ENCODE peak calls at places on chromosome 2, in four cellular contexts. Q is lower leg skin, T is sigmoid colon, I is K562. H is an unnamed sample.

GRCh38 chr2:217662984-217663602 is 339.7 kb downstream of the TNS1 start:
- DNase-seq in T (no peak), I (no peak), Q (no peak), H (no peak)

GRCh38 chr2:127134833-127135830 is 28.2 kb upstream of the BIN1 start:
- DNase-seq in Q (no peak), T (no peak), I (no peak), H (no peak)

GRCh38 chr2:40831313-40831873 is 379.5 kb upstream of the SLC8A1 start:
- DNase-seq in Q (no peak), I (no peak), T (no peak), H (no peak)

GRCh38 chr2:234427081-234428058 is 69.5 kb downstream of the ARL4C start:
- DNase-seq in Q (no peak), T (no peak), I (no peak), H (no peak)

GRCh38 chr2:66897676-66898280 is 462.9 kb downstream of the MEIS1 start:
- DNase-seq in I (no peak), Q (no peak), T (peak; percentile 66), H (no peak)

GRCh38 chr2:64017811-64018714 is 1.2 kb downstream of the VPS54 start:
- DNase-seq in T (no peak), Q (no peak), I (peak; percentile 22), H (no peak)

GRCh38 chr2:71882949-71883472 is 264.7 kb downstream of the CYP26B1 start:
- DNase-seq in Q (peak; percentile 81), T (peak; percentile 90), I (peak; percentile 92), H (no peak)

GRCh38 chr2:46812381-46813024 is 103.1 kb downstream of the MCFD2 start:
- DNase-seq in Q (peak; percentile 69), I (no peak), T (peak; percentile 84), H (no peak)

GRCh38 chr2:239608723-239609122 is 207.9 kb upstream of the HDAC4 start:
- DNase-seq in I (no peak), T (peak; percentile 50), Q (no peak), H (no peak)

GRCh38 chr2:120812866-120813265 is 77.2 kb downstream of the GLI2 start:
- DNase-seq in I (no peak), T (no peak), Q (no peak), H (no peak)

GRCh38 chr2:209425082-209426071 is 1.5 kb downstream of the MAP2 start:
- DNase-seq in Q (peak; percentile 16), I (no peak), T (no peak), H (no peak)

GRCh38 chr2:233764264-233764663 is 4.2 kb downstream of the UGT1A1 start:
- DNase-seq in Q (no peak), T (no peak), I (no peak), H (no peak)

GRCh38 chr2:235287369-235287722 is 206.5 kb upstream of the AGAP1 start:
- DNase-seq in Q (no peak), T (no peak), I (no peak), H (no peak)

GRCh38 chr2:37324536-37324785 is 172 bp downstream of the PRKD3 start:
- DNase-seq in I (no peak), Q (peak; percentile 81), T (peak; percentile 93), H (peak; percentile 17)

GRCh38 chr2:38037757-38038615 is 38.0 kb downstream of the CYP1B1 start:
- DNase-seq in I (no peak), Q (no peak), T (no peak), H (no peak)

GRCh38 chr2:172101707-172102158 is 967 bp downstream of the DLX2 start:
- DNase-seq in T (peak; percentile 29), Q (no peak), I (no peak), H (no peak)

GRCh38 chr2:125224830-125225229 is 1199.7 kb downstream of the CNTNAP5 start:
- DNase-seq in I (no peak), Q (no peak), T (no peak), H (no peak)

GRCh38 chr2:119721904-119722303 is 37.8 kb upstream of the PTPN4 start:
- DNase-seq in T (no peak), Q (no peak), I (no peak), H (no peak)

GRCh38 chr2:62305421-62306176 is 109.7 kb downstream of the B3GNT2 start:
- DNase-seq in I (peak; percentile 71), Q (no peak), T (no peak), H (no peak)

GRCh38 chr2:185456517-185456916 is 282.1 kb upstream of the FSIP2 start:
- DNase-seq in Q (no peak), I (no peak), T (no peak), H (no peak)

GRCh38 chr2:38959938-38960608 is 70.4 kb downstream of the ARHGEF33 start:
- DNase-seq in I (no peak), Q (peak; percentile 23), T (peak; percentile 87), H (no peak)

GRCh38 chr2:20540587-20541304 is 93.9 kb downstream of the RHOB start:
- DNase-seq in Q (no peak), I (no peak), T (no peak), H (no peak)

GRCh38 chr2:54986266-54986665 is 64.0 kb downstream of the RTN4 start:
- DNase-seq in I (no peak), Q (no peak), T (no peak), H (no peak)

GRCh38 chr2:42754021-42754775 is 9.7 kb downstream of the OXER1 start:
- DNase-seq in T (no peak), Q (no peak), I (no peak), H (no peak)
- TF ChIP-seq POLR2A in T (no peak), Q (no peak), I (no peak), H (no peak)

GRCh38 chr2:85584354-85584856 is at the start of gene VAMP5:
- DNase-seq in T (peak; percentile 75), Q (no peak), I (no peak), H (no peak)
- TF ChIP-seq POLR2A in T (no peak), Q (no peak), I (no peak), H (peak; percentile 55)

GRCh38 chr2:201242562-201243277 is 17.6 kb upstream of the CASP8 start:
- DNase-seq in Q (no peak), T (no peak), I (no peak), H (no peak)
- TF ChIP-seq POLR2A in Q (no peak), T (no peak), I (no peak), H (no peak)

GRCh38 chr2:84963692-84964405 is 7.1 kb upstream of the KCMF1 start:
- DNase-seq in I (no peak), Q (no peak), T (peak; percentile 27), H (no peak)
- TF ChIP-seq POLR2A in I (no peak), Q (no peak), T (no peak), H (no peak)

GRCh38 chr2:178152542-178152941 is 40.3 kb downstream of the RBM45 start:
- DNase-seq in T (no peak), I (no peak), Q (no peak), H (no peak)

GRCh38 chr2:178157574-178157973 is 36.7 kb upstream of the OSBPL6 start:
- DNase-seq in I (no peak), T (no peak), Q (no peak), H (no peak)

GRCh38 chr2:178155524-178155923 is 38.8 kb upstream of the OSBPL6 start:
- DNase-seq in Q (no peak), I (no peak), T (no peak), H (no peak)

GRCh38 chr2:178152033-178152432 is 39.8 kb downstream of the RBM45 start:
- DNase-seq in I (no peak), T (no peak), Q (no peak), H (no peak)

GRCh38 chr2:178152977-178153376 is 40.7 kb downstream of the RBM45 start:
- DNase-seq in T (no peak), Q (no peak), I (no peak), H (no peak)
- TF ChIP-seq POLR2A in T (no peak), Q (no peak), I (no peak), H (no peak)

DNA sequence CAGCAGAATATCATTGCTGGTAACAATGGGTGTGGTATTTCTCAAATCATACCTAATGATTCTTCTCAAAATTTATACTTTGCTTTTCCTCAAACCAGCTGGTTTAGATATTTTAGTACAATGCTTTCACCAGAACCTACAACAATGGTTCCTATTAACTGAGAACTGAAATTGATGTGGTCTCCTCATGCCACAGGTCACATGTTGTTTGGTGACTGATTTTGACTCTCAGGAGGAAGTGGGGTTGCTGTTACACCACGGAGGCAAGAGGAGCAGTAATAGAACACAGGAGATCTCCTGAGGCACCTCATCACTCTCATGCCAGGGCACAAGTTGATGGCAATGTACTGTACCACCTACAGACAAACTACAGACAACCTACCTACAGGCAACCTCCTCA is 3.0 kb upstream of the CEP68 start:
- DNase-seq in T (no peak), I (no peak), Q (no peak), H (no peak)
- TF ChIP-seq POLR2A in T (no peak), I (no peak), Q (no peak), H (no peak)

GRCh38 chr2:10810175-10811161 is 2.1 kb downstream of the PDIA6 start:
- DNase-seq in I (peak; percentile 25), Q (no peak), T (peak; percentile 11), H (no peak)
- TF ChIP-seq POLR2A in I (no peak), Q (no peak), T (no peak), H (no peak)

GRCh38 chr2:97718942-97719341 is 5.6 kb downstream of the ZAP70 start:
- DNase-seq in I (no peak), T (no peak), Q (no peak), H (no peak)

GRCh38 chr2:97717618-97718005 is 4.2 kb downstream of the ZAP70 start:
- DNase-seq in T (no peak), Q (no peak), I (no peak), H (no peak)

GRCh38 chr2:97719362-97720155 is 6.2 kb downstream of the ZAP70 start:
- DNase-seq in I (no peak), T (no peak), Q (no peak), H (no peak)

GRCh38 chr2:97716695-97717617 is 3.6 kb downstream of the ZAP70 start:
- DNase-seq in I (no peak), Q (no peak), T (peak; percentile 54), H (no peak)

GRCh38 chr2:97718051-97718882 is 4.9 kb downstream of the ZAP70 start:
- DNase-seq in T (peak; percentile 55), I (no peak), Q (no peak), H (no peak)
- TF ChIP-seq POLR2A in T (no peak), I (no peak), Q (no peak), H (no peak)

DNA sequence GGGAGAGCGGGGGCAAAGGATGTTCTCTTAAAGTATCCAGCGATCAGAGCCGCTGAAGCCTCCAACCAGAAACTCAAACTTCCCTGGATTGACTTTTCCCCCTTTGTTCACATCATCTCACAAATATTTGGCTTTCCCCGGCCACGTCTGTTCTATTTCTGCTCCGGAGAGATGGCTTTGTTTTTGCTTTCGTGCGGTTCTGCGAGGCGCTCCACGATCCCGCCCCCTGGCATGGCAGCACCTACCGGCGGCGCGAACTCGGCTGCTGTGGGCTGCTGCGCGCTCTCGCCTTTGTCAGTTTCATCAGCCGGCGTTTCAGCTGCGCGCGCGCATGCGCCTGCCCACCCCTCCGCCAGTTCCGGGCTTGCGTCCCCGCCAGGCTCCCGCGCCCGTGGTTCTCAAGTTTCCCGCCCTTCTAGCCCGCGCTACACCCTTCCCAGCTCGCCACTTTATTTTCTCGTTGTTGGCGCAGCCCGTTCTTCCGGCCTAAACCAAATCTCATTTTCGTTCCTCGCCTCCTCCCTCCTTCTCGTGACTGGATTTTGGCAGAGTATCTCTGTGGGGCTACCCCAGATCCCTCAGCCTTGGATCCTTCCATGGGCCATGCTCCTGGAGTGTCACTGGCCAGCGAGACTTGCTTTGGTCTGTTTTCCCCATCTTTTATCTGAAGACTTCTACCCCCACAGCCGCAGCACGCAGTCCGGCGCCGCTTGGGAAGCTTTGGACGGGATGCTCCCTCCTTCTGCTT is 98.0 kb downstream of the INSIG2 start:
- DNase-seq in I (no peak), T (peak; percentile 96), Q (peak; percentile 83), H (peak; percentile 8)
- TF ChIP-seq POLR2A in I (no peak), T (peak; percentile 35), Q (no peak), H (peak; percentile 71)

GRCh38 chr2:69914235-69915049 is 467 bp upstream of the MXD1 start:
- DNase-seq in I (peak; percentile 98), T (peak; percentile 100), Q (peak; percentile 100), H (peak; percentile 100)
- TF ChIP-seq POLR2A in I (peak; percentile 87), T (peak; percentile 90), Q (no peak), H (peak; percentile 77)